ENCODE peak calls at places on chromosomes 6 and 20, in eight cellular contexts. K is prostate gland, Q is body of pancreas, P is H1, V is upper lobe of left lung, N is heart left ventricle, S is IMR-90, D is transverse colon. J is an unnamed sample.

GRCh38 chr20:18705490-18705889 is 108.1 kb upstream of the SCP2D1 start:
- DNase-seq in K (no peak), Q (no peak), P (no peak), V (no peak), N (no peak), S (peak; percentile 97), D (no peak), J (no peak)

GRCh38 chr20:63461364-63461763 is 11.1 kb downstream of the KCNQ2 start:
- DNase-seq in K (no peak), Q (peak; percentile 24), P (no peak), V (peak; percentile 64), N (no peak), S (no peak), D (no peak), J (no peak)

GRCh38 chr6:169604076-169604475 is 97.8 kb downstream of the WDR27 start:
- DNase-seq in K (no peak), Q (no peak), P (no peak), V (no peak), N (no peak), S (peak; percentile 35), D (no peak), J (no peak)

GRCh38 chr6:169029861-169030260 is 223.8 kb downstream of the THBS2 start:
- DNase-seq in K (no peak), Q (no peak), P (no peak), V (no peak), N (no peak), S (no peak), D (no peak), J (no peak)

GRCh38 chr6:130046711-130047439 is 28.5 kb downstream of the L3MBTL3 start:
- DNase-seq in K (no peak), Q (no peak), P (no peak), V (no peak), N (no peak), S (peak; percentile 67), D (no peak), J (no peak)

GRCh38 chr6:87391334-87391733 is 16.4 kb upstream of the CFAP206 start:
- DNase-seq in K (peak; percentile 17), Q (peak; percentile 23), P (peak; percentile 38), V (no peak), N (no peak), S (peak; percentile 29), D (no peak), J (no peak)

GRCh38 chr6:40312213-40313015 is 274.8 kb downstream of the LRFN2 start:
- DNase-seq in K (no peak), Q (no peak), P (no peak), V (no peak), N (no peak), S (peak; percentile 3), D (no peak), J (no peak)

GRCh38 chr20:32494498-32495216 is 90.5 kb downstream of the NOL4L start:
- DNase-seq in K (no peak), Q (no peak), P (no peak), V (no peak), N (no peak), S (no peak), D (no peak), J (no peak)

GRCh38 chr6:133890941-133891813 is 2.3 kb downstream of the TCF21 start:
- DNase-seq in K (no peak), Q (peak; percentile 29), P (no peak), V (peak; percentile 58), N (peak; percentile 55), S (peak; percentile 39), D (peak; percentile 13), J (peak; percentile 68)

GRCh38 chr6:89411269-89412070 is 603 bp downstream of the RRAGD start:
- DNase-seq in K (no peak), Q (peak; percentile 38), P (no peak), V (peak; percentile 91), N (peak; percentile 55), S (no peak), D (peak; percentile 33), J (no peak)

GRCh38 chr20:8020314-8021079 is 936 bp upstream of the TMX4 start:
- DNase-seq in K (no peak), Q (no peak), P (no peak), V (no peak), N (no peak), S (no peak), D (no peak), J (peak; percentile 43)

GRCh38 chr20:18004389-18005031 is 35.7 kb downstream of the MGME1 start:
- DNase-seq in K (no peak), Q (no peak), P (no peak), V (no peak), N (no peak), S (peak; percentile 68), D (peak; percentile 6), J (no peak)

GRCh38 chr6:85920782-85921181 is 278.1 kb upstream of the SYNCRIP start:
- DNase-seq in K (peak; percentile 69), Q (peak; percentile 90), P (no peak), V (no peak), N (peak; percentile 59), S (no peak), D (no peak), J (no peak)

GRCh38 chr6:8268156-8268555 is 165.8 kb upstream of the EEF1E1 start:
- DNase-seq in K (no peak), Q (no peak), P (no peak), V (no peak), N (no peak), S (no peak), D (no peak), J (no peak)

GRCh38 chr20:37290158-37290810 is 829 bp downstream of the MANBAL start:
- DNase-seq in K (no peak), Q (no peak), P (no peak), V (no peak), N (no peak), S (no peak), D (no peak), J (no peak)

DNA sequence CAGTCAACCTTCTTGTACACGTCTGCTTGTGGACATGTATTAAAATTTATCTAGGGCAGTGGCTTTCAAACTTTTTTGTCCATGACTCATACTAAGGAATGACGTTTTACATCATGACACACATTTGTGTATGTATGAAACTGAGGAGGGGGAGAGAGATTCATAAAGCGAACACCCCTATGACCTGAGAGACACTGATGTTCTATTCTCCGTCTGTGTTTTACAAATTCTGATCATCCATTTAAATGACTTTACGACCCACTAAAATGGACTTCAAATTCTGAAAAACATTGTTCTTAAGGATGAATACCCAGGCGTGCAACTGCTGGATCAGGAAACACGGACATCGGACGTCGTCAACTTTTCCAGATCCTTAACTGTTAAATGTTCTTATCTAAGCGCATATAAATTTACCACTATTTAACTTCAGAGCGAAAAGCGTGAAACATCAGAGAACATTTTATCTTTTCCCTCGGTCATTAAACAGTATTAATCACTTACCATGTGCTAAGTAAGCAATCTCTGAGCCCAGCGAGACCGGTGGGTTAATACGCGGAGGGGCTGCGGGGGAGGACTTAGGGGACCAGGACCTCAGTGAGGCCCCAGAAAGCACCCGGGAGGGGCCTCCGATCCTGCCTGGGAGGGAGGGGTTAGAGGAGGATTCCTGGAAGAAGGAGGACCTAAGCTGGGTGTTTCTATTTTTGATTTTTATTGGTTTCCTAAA is 1.2 kb downstream of the PLAGL1 start:
- DNase-seq in K (no peak), Q (peak; percentile 20), P (no peak), V (peak; percentile 15), N (no peak), S (peak; percentile 75), D (peak; percentile 10), J (no peak)
- TF ChIP-seq POLR2A in K (no peak), Q (no peak), P (no peak), V (no peak), N (no peak), S (peak; percentile 41), D (no peak), J (no peak)

DNA sequence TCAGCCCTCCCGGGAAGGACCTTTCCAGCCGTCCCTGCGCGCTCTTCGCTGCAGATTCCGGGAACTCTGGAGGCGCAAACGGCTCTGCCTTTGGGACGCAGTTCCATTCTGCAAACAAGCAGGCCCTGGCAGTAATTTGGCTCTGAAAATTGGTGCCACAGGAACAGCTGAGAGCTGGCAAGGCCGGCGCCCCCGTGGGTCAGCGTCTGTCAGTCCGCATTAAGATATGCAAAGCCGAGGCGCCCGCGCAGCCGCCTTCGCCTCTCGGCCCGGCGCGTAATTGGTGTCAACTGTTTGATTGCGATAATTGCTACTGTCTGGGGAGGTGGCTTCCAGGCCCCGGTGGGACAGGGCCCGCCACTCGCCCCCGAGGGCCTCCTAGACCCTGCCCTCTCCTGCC is 73.6 kb downstream of the NCR2 start:
- DNase-seq in K (no peak), Q (no peak), P (no peak), V (peak; percentile 84), N (no peak), S (no peak), D (no peak), J (no peak)
- H3K27me3 ChIP-seq in K (no peaks in the 10 kb centered on the region), Q (no peaks in the 10 kb centered on the region), P (peaks cover 100% of the 10 kb centered on the region), V (no peaks in the 10 kb centered on the region), N (peaks cover 49% of the 10 kb centered on the region), S (peaks cover 39% of the 10 kb centered on the region), D (peaks cover 3% of the 10 kb centered on the region), J (no peaks in the 10 kb centered on the region)

DNA sequence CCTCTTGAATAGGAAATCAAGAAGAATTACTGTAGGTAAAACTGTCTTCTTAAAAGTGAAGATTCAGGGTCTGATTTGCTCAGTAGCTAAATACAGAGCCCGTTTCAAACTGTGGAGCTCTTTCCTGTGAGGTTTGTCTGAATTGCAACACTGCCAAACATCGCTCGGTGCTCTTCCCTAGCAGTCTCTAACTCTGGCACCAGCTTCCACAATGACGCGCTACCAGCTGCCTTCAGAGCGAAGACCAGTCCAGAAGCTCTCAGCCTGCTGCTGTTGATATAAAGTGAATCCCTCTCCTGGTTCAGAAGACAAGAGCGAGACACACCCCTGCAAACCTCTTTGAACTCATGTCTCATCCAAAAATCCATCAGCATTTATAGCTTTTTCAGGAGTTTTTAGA is 447.0 kb downstream of the LMBRD1 start:
- DNase-seq in K (no peak), Q (no peak), P (no peak), V (no peak), N (peak; percentile 72), S (no peak), D (no peak), J (no peak)
- H3K27ac ChIP-seq in K (no peak overlapping the region), Q (no peak overlapping the region), P (no peak overlapping the region), V (no peak overlapping the region), N (no peak overlapping the region), S (no peak overlapping the region), D (no peak overlapping the region), J (no peak overlapping the region)

GRCh38 chr6:27890351-27891299 is 21.6 kb downstream of the OR2B2 start:
- DNase-seq in K (peak; percentile 58), Q (peak; percentile 35), P (no peak), V (peak; percentile 87), N (peak; percentile 48), S (peak; percentile 97), D (peak; percentile 79), J (peak; percentile 81)
- TF ChIP-seq POLR2A in K (peak; percentile 57), Q (peak; percentile 50), P (peak; percentile 97), V (peak; percentile 29), N (no peak), S (peak; percentile 94), D (peak; percentile 96), J (peak; percentile 94)

DNA sequence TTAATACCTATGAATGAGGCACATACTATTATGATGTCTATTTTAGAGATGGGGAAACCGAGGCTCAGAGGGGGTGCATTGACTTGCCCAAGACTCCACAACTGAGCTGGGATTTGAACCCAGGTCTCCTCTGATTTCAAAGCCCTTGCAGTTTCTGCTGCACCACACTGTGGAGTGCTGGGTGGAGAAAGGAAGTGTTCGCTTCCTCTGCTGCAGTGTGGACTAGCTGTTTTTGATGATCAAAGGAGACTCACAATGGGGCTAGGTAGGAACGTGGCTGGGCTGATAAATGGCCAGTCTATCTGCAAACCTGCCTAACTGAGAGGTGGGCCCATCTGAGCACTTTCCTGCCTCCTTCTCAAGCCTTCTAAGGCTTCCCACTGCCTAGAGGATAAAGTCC is 87.2 kb downstream of the CD40 start:
- DNase-seq in K (no peak), Q (no peak), P (no peak), V (no peak), N (no peak), S (no peak), D (no peak), J (no peak)
- H3K27me3 ChIP-seq in K (no peaks in the 10 kb centered on the region), Q (no peaks in the 10 kb centered on the region), P (no peaks in the 10 kb centered on the region), V (no peaks in the 10 kb centered on the region), N (peaks cover 34% of the 10 kb centered on the region), S (peaks cover 47% of the 10 kb centered on the region), D (peaks cover 46% of the 10 kb centered on the region), J (no peaks in the 10 kb centered on the region)